ENCODE peak calls at places on chromosomes 12 and 14, in seven cellular contexts. J, S, A, D, F, W and E are unnamed samples.

GRCh38 chr12:66508025-66508424 is 170.9 kb downstream of the GRIP1 start:
- DNase-seq in D (no peak), A (no peak), S (no peak), W (no peak), J (no peak), F (no peak), E (peak; percentile 10)

GRCh38 chr14:64549805-64550538 is at the start of gene PPP1R36:
- DNase-seq in S (peak; percentile 62), F (no peak), A (peak; percentile 32), J (peak; percentile 34), W (no peak), D (peak; percentile 77), E (no peak)

GRCh38 chr12:111268738-111269572 is 99.9 kb downstream of the PHETA1 start:
- DNase-seq in J (no peak), W (no peak), F (no peak), S (no peak), D (no peak), A (no peak), E (no peak)

GRCh38 chr12:108333898-108334699 is 5.0 kb downstream of the CMKLR1 start:
- DNase-seq in A (no peak), J (no peak), S (no peak), D (no peak), F (no peak), W (no peak), E (peak; percentile 21)

GRCh38 chr14:51095854-51096823 is 1.2 kb upstream of the TRIM9 start:
- DNase-seq in A (peak; percentile 17), D (peak; percentile 33), J (no peak), S (no peak), F (peak; percentile 52), W (no peak), E (no peak)

GRCh38 chr14:78164226-78164853 is 5.8 kb upstream of the NRXN3 start:
- DNase-seq in J (no peak), A (peak; percentile 75), W (no peak), S (peak; percentile 74), F (peak; percentile 76), D (peak; percentile 48), E (peak; percentile 26)

GRCh38 chr12:20917269-20917668 is 106.8 kb downstream of the SLCO1B3 start:
- DNase-seq in S (no peak), W (no peak), A (no peak), F (no peak), D (no peak), J (no peak), E (no peak)

GRCh38 chr14:88998027-88998426 is 173.6 kb downstream of the TTC8 start:
- DNase-seq in A (no peak), J (no peak), W (no peak), F (no peak), D (no peak), S (no peak), E (no peak)

GRCh38 chr12:39619660-39620433 is at the start of gene ABCD2:
- DNase-seq in J (peak; percentile 69), D (peak; percentile 63), F (peak; percentile 71), S (peak; percentile 89), W (peak; percentile 25), A (peak; percentile 81), E (peak; percentile 29)
- TF ChIP-seq CTCF in J (peak; percentile 20), D (no peak), F (no peak), S (no peak), W (peak; percentile 23), A (no peak), E (peak; percentile 15)

GRCh38 chr14:61587397-61587713 is 108.0 kb upstream of the HIF1A start:
- DNase-seq in A (no peak), W (no peak), S (no peak), D (no peak), J (no peak), F (no peak), E (no peak)
- H3K27ac ChIP-seq in A (no peak overlapping the region), W (no peak overlapping the region), S (no peak overlapping the region), D (peak overlapping the region; percentile 65), J (peak overlapping the region; percentile 53), F (no peak overlapping the region), E (no peak overlapping the region)

GRCh38 chr14:75002392-75003249 is at the start of gene EIF2B2:
- DNase-seq in A (peak; percentile 99), S (peak; percentile 98), F (peak; percentile 99), J (peak; percentile 98), D (peak; percentile 99), W (peak; percentile 86), E (peak; percentile 99)
- TF ChIP-seq CTCF in A (peak; percentile 26), S (peak; percentile 18), F (peak; percentile 30), J (peak; percentile 42), D (no peak), W (no peak), E (no peak)

DNA sequence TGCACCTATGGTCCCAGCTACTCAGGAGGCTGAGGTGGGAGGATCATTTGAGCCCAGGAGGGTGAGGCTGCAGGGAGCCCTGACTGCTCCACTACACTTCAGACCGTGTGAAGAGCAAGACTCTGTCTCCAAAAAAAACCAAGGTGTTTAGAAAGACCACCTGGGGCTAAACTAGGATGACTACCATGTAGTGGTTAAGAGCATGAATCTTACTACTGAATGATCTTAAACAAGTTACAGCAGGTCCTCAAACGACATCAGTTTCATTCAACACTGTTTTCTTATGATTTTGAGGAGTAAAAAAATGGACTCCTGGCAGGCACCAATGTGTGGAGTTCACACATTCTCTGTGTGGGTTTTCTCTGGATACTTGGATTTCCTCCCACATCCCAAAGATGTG is 14.0 kb downstream of the AREL1 start:
- DNase-seq in S (no peak), A (no peak), D (no peak), J (no peak), F (no peak), W (no peak), E (peak; percentile 50)
- H3K27ac ChIP-seq in S (no peak overlapping the region), A (no peak overlapping the region), D (no peak overlapping the region), J (no peak overlapping the region), F (no peak overlapping the region), W (no peak overlapping the region), E (no peak overlapping the region)

DNA sequence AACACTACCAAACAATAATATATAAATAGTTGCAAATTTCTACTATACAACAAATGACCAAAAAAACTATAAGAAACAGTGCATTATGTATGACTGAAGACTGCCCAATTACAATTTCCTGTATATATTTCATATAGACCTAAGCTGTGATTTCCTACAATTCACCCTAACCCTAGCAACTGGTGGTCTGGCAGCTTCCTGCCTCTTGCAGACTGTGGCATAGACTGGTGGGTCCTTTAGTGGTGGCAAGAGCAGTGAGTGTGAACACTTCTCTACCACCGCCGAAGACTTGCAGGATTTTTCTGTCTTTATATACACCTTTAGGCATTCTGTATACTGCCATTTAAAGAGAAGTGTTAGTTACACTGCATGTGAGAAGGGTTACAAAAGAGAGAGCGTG is 43.6 kb upstream of the CMAS start:
- DNase-seq in D (no peak), S (no peak), F (no peak), W (no peak), A (no peak), J (no peak), E (no peak)
- TF ChIP-seq CTCF in D (no peak), S (no peak), F (no peak), W (no peak), A (no peak), J (no peak), E (no peak)

DNA sequence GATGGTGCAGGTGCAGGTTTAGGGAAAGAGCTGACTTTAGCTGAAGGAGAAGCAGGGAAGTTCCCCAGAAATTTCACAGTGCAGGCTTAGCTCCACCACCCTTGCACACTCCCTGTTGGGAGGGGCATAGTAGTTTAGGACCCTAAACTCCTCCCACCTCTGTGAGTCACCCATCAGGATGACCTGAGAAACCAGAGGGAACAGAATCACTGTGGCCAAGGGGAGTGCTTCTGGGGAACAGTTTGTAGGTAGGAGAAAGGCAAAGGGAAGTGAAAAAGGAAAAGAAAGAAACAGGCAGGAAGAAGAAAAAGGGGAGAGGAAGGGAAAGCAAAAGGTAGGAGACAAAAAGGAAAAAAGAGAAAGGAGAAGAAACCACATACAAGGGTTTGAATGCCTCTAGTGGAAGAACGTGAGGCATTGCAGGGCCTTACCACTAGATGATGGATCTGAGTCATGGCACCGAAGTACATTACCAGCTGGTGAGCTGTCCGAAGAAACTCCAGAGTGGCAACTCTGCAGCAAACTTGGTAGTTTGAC is 404.2 kb downstream of the SLC6A15 start:
- DNase-seq in J (no peak), D (peak; percentile 21), A (peak; percentile 8), S (no peak), W (no peak), F (no peak), E (peak; percentile 71)
- H3K27ac ChIP-seq in J (peak overlapping the region; percentile 71), D (no peak overlapping the region), A (no peak overlapping the region), S (no peak overlapping the region), W (no peak overlapping the region), F (no peak overlapping the region), E (peak overlapping the region; percentile 66)

GRCh38 chr14:104680806-104681688 is 8.4 kb upstream of the INF2 start:
- DNase-seq in J (peak; percentile 49), W (no peak), A (peak; percentile 52), F (peak; percentile 56), D (peak; percentile 87), S (peak; percentile 55), E (peak; percentile 72)
- TF ChIP-seq CTCF in J (no peak), W (no peak), A (peak; percentile 44), F (peak; percentile 54), D (no peak), S (peak; percentile 30), E (no peak)

GRCh38 chr12:68814490-68815231 is 6.7 kb downstream of the MDM2 start:
- DNase-seq in J (no peak), S (no peak), W (no peak), D (no peak), F (no peak), A (no peak), E (no peak)

GRCh38 chr12:68815232-68815927 is 7.4 kb downstream of the MDM2 start:
- DNase-seq in W (no peak), J (no peak), D (no peak), S (no peak), A (no peak), F (no peak), E (no peak)

GRCh38 chr12:68809190-68810026 is 1.4 kb downstream of the MDM2 start:
- DNase-seq in W (no peak), A (no peak), S (no peak), J (no peak), D (no peak), F (no peak), E (no peak)

GRCh38 chr12:68813242-68813593 is 5.2 kb downstream of the MDM2 start:
- DNase-seq in A (no peak), F (no peak), S (no peak), W (no peak), D (no peak), J (no peak), E (no peak)

DNA sequence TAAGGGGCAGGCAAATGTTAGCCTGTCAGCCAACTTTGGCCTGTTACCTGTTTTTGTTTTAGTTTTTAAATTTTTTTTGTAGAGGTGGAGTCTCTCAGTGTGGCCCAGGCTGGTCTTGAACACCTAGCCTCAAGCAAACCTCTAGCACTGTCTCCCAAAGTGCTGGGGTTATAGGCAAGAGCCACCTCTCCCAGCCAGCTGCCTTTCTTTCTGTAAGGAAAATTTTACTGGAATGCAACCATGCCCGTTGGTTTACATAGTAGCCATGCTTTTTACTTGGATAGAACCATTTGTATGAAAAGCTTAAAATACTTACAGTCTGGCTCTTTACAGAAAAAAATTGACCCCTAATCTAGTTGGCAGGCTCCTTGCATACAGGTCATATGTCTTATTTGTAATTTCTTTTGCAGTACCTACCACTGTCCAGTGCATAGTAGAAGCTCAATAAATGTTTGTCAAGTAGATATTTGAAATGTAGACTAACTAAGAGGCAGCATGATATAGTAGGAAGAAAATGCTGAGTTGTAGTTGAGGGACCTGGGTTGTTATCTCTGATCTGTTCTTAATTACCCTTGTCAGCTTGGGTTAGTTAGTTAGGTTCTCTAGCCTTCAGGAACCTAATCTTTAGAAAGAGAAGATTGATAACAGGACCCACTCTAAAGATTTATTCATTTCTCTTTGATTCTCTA is 4.7 kb downstream of the MDM2 start:
- DNase-seq in J (no peak), W (no peak), S (no peak), D (no peak), F (no peak), A (no peak), E (no peak)
- H3K27ac ChIP-seq in J (no peak overlapping the region), W (peak overlapping the region; percentile 18), S (peak overlapping the region; percentile 7), D (no peak overlapping the region), F (no peak overlapping the region), A (no peak overlapping the region), E (no peak overlapping the region)

GRCh38 chr12:114664661-114665320 is 19.2 kb downstream of the TBX3 start:
- DNase-seq in A (peak; percentile 67), W (no peak), D (no peak), F (no peak), S (no peak), J (no peak), E (no peak)
- TF ChIP-seq CTCF in A (no peak), W (no peak), D (no peak), F (no peak), S (no peak), J (no peak), E (no peak)